ENCODE peak calls at places on chromosomes 11 and 22, in four cellular contexts. O is Karpas-422, K is mesendoderm, Y is GM23338. L is an unnamed sample.
A peak's percentile ranks its signal among the peaks of the same experiment; 100 is the strongest.

GRCh38 chr22:19800306-19800705 is 39.7 kb downstream of the TBX1 start:
- DNase-seq in Y (no peak), K (no peak), O (no peak), L (no peak)

GRCh38 chr11:78952866-78953265 is 378.2 kb upstream of the NARS2 start:
- DNase-seq in Y (no peak), O (no peak), K (no peak), L (no peak)

GRCh38 chr11:19602906-19603305 is 109.7 kb upstream of the NAV2 start:
- DNase-seq in O (no peak), K (no peak), Y (no peak), L (no peak)

GRCh38 chr11:46050065-46050464 is 71.2 kb downstream of the PHF21A start:
- DNase-seq in O (no peak), Y (peak; percentile 58), K (peak; percentile 94), L (no peak)

GRCh38 chr11:79400717-79401330 is 40.0 kb downstream of the TENM4 start:
- DNase-seq in O (peak; percentile 86), Y (peak; percentile 74), K (peak; percentile 69), L (peak; percentile 52)

GRCh38 chr11:62832346-62833234 is at the start of gene TEX54:
- DNase-seq in K (no peak), O (no peak), Y (no peak), L (peak; percentile 3)

GRCh38 chr11:45110562-45110961 is 35.9 kb upstream of the PRDM11 start:
- DNase-seq in K (peak; percentile 81), O (peak; percentile 90), Y (peak; percentile 89), L (peak; percentile 46)

GRCh38 chr11:28105869-28106268 is 2.1 kb downstream of the KIF18A start:
- DNase-seq in O (peak; percentile 52), Y (no peak), K (no peak), L (no peak)

GRCh38 chr11:14411818-14412217 is 52.8 kb upstream of the RRAS2 start:
- DNase-seq in K (no peak), O (no peak), Y (no peak), L (no peak)

GRCh38 chr11:12813371-12814225 is 139.4 kb downstream of the TEAD1 start:
- DNase-seq in O (no peak), Y (no peak), K (no peak), L (peak; percentile 71)

GRCh38 chr11:12842933-12843636 is 166.0 kb upstream of the RASSF10 start:
- DNase-seq in Y (no peak), K (no peak), O (no peak), L (peak; percentile 34)

GRCh38 chr22:19478086-19478392 is 954 bp downstream of the UFD1 start:
- DNase-seq in Y (no peak), K (no peak), O (no peak), L (no peak)

GRCh38 chr11:96137357-96137756 is 205.6 kb downstream of the MAML2 start:
- DNase-seq in K (no peak), O (no peak), Y (no peak), L (no peak)

GRCh38 chr22:28027453-28028448 is 108.7 kb upstream of the PITPNB start:
- DNase-seq in K (no peak), O (no peak), Y (no peak), L (no peak)

GRCh38 chr22:28029962-28030361 is 110.9 kb upstream of the PITPNB start:
- DNase-seq in K (no peak), O (no peak), Y (no peak), L (no peak)

GRCh38 chr22:28031383-28031922 is 112.4 kb upstream of the PITPNB start:
- DNase-seq in K (no peak), Y (no peak), O (no peak), L (no peak)

GRCh38 chr22:28030442-28030841 is 111.4 kb upstream of the PITPNB start:
- DNase-seq in Y (no peak), O (no peak), K (no peak), L (no peak)

GRCh38 chr22:28029201-28029948 is 110.3 kb upstream of the PITPNB start:
- DNase-seq in K (peak; percentile 51), Y (peak; percentile 24), O (no peak), L (peak; percentile 93)
- H3K4me2 ChIP-seq in K (no peak overlapping the region), Y (no peak overlapping the region), O (no peak overlapping the region), L (peak overlapping the region; percentile 9)

GRCh38 chr11:70423523-70424505 is 25.5 kb downstream of the CTTN start:
- DNase-seq in O (no peak), Y (peak; percentile 41), K (peak; percentile 36), L (peak; percentile 49)
- H3K4me2 ChIP-seq in O (no peak overlapping the region), Y (no peak overlapping the region), K (no peak overlapping the region), L (no peak overlapping the region)

GRCh38 chr11:120612363-120613263 is 101.1 kb downstream of the GRIK4 start:
- DNase-seq in O (no peak), K (peak; percentile 47), Y (no peak), L (no peak)
- H3K4me2 ChIP-seq in O (no peak overlapping the region), K (no peak overlapping the region), Y (no peak overlapping the region), L (no peak overlapping the region)

GRCh38 chr11:111734383-111735261 is 31.6 kb downstream of the PPP2R1B start:
- DNase-seq in Y (no peak), K (no peak), O (no peak), L (no peak)

GRCh38 chr11:111736621-111737055 is 29.6 kb downstream of the PPP2R1B start:
- DNase-seq in Y (no peak), O (no peak), K (no peak), L (no peak)

GRCh38 chr11:111735262-111736116 is 30.7 kb downstream of the PPP2R1B start:
- DNase-seq in O (peak; percentile 81), K (peak; percentile 65), Y (no peak), L (peak; percentile 98)

GRCh38 chr11:111737180-111737876 is 28.9 kb downstream of the PPP2R1B start:
- DNase-seq in K (no peak), O (no peak), Y (no peak), L (no peak)

GRCh38 chr11:111736191-111736590 is 30.0 kb downstream of the PPP2R1B start:
- DNase-seq in K (no peak), Y (no peak), O (no peak), L (no peak)
- H3K4me2 ChIP-seq in K (no peak overlapping the region), Y (no peak overlapping the region), O (no peak overlapping the region), L (peak overlapping the region; percentile 80)

DNA sequence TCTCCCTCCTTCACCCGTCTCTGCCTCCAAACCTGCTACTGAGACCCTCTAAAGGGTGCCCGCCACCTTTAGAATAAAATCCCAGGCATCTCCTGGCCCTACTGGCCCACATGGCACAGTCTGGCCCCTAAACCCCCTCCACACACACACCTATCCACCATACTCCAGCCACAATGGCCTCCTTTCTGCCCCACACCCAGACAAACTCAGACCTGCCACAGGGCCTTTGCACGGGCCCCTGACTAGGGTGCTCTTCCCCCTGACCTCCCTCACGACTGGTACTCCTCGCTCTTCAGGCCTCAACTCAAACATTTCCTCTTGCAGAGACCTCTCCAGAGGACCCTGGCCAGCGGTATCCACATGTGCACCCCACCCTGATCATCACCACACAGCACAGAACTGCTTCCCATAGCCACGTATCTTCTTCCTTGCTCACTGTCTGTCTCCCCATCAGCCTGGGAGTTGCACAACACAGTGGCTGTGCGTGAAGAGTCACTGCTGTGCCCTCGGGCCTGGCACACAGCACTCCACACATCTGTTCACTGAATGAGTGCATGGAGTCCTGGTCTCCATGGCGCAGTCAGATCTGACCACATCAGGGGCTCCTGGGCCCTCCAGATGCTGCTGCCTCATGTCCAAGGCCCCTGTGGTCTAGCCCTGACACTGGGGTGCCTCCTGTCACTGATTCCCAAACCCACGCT is 66.2 kb upstream of the TCF20 start:
- DNase-seq in K (no peak), O (no peak), Y (no peak), L (no peak)
- H3K4me2 ChIP-seq in K (no peak overlapping the region), O (no peak overlapping the region), Y (no peak overlapping the region), L (no peak overlapping the region)

DNA sequence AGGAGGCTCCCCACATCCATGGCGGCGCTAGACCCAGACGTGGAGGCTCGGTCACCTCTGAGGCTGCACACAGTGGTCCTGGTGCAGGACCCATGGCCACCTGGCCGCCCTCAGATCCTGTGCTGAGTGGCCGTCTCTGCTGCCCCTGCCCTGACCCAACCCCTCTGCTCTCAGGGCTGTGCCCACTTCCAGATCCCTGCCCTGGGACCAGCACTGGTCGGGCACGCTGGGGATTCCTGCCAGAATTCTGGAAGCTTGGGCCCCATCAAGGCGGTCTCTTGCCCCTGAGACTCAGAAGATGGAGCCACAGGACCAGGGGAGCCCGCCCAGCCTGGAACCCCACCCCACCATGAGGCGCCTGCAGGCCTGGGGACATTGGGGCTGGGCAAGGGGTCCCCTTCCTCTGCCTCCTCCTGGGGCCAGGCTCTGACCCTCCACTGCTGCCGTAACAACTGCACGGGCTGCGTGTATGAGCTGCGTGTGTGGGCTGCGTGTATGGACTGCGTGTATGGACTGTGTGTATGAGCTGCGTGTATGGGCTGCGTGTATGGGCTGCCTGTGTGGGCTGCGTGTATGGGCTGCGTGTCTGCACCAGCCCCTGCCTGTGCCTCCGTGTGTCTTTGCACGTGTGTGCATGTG is 48.7 kb downstream of the IGLL1 start:
- DNase-seq in O (no peak), K (no peak), Y (no peak), L (no peak)
- H3K4me2 ChIP-seq in O (no peak overlapping the region), K (no peak overlapping the region), Y (no peak overlapping the region), L (no peak overlapping the region)

L was measured in PC-9.